ENCODE peak calls at places on chromosomes 12 and 14, in four cellular contexts. One of them, this sample, is unnamed.

GRCh38 chr14:104894331-104895206 is 29.5 kb downstream of the CEP170B start:
- DNase-seq in substantia nigra: no peak
- DNase-seq in tibial artery: peak; percentile 60
- DNase-seq in aorta: no peak
- DNase-seq in this sample: peak; percentile 14

GRCh38 chr14:85437143-85437542 is 92.8 kb upstream of the FLRT2 start:
- DNase-seq in tibial artery: no peak
- DNase-seq in substantia nigra: no peak
- DNase-seq in aorta: no peak
- DNase-seq in this sample: no peak

GRCh38 chr12:80356092-80356491 is 87.9 kb upstream of the PTPRQ start:
- DNase-seq in tibial artery: no peak
- DNase-seq in substantia nigra: no peak
- DNase-seq in aorta: no peak
- DNase-seq in this sample: no peak

GRCh38 chr12:14410841-14411569 is 45.5 kb downstream of the ATF7IP start:
- DNase-seq in substantia nigra: no peak
- DNase-seq in tibial artery: no peak
- DNase-seq in aorta: no peak
- DNase-seq in this sample: no peak

GRCh38 chr12:110093631-110094311 is 30.4 kb upstream of the IFT81 start:
- DNase-seq in substantia nigra: no peak
- DNase-seq in aorta: no peak
- DNase-seq in tibial artery: no peak
- DNase-seq in this sample: no peak

GRCh38 chr12:100208834-100209233 is 8.2 kb downstream of the ACTR6 start:
- DNase-seq in substantia nigra: no peak
- DNase-seq in aorta: no peak
- DNase-seq in tibial artery: peak; percentile 15
- DNase-seq in this sample: no peak

GRCh38 chr12:95473440-95473946 is 459 bp upstream of the METAP2 start:
- DNase-seq in tibial artery: peak; percentile 66
- DNase-seq in substantia nigra: peak; percentile 12
- DNase-seq in aorta: peak; percentile 49
- DNase-seq in this sample: no peak

GRCh38 chr12:89167986-89168385 is 184.3 kb downstream of the DUSP6 start:
- DNase-seq in tibial artery: no peak
- DNase-seq in substantia nigra: no peak
- DNase-seq in aorta: no peak
- DNase-seq in this sample: no peak

GRCh38 chr14:25094171-25094907 is 44.4 kb upstream of the STXBP6 start:
- DNase-seq in substantia nigra: no peak
- DNase-seq in tibial artery: no peak
- DNase-seq in aorta: no peak
- DNase-seq in this sample: no peak

GRCh38 chr12:20144341-20144740 is 224.0 kb upstream of the PDE3A start:
- DNase-seq in aorta: no peak
- DNase-seq in tibial artery: no peak
- DNase-seq in substantia nigra: no peak
- DNase-seq in this sample: no peak

GRCh38 chr12:15962760-15963159 is 51.6 kb downstream of the DERA start:
- DNase-seq in substantia nigra: no peak
- DNase-seq in tibial artery: no peak
- DNase-seq in aorta: no peak
- DNase-seq in this sample: no peak

GRCh38 chr12:52561880-52562449 is 9.0 kb upstream of the KRT71 start:
- DNase-seq in aorta: no peak
- DNase-seq in substantia nigra: no peak
- DNase-seq in tibial artery: no peak
- DNase-seq in this sample: no peak

GRCh38 chr12:78442454-78442801 is 422.1 kb upstream of the SYT1 start:
- DNase-seq in aorta: no peak
- DNase-seq in substantia nigra: no peak
- DNase-seq in tibial artery: no peak
- DNase-seq in this sample: no peak

GRCh38 chr14:22594156-22594716 is 3.9 kb upstream of the ABHD4 start:
- DNase-seq in substantia nigra: no peak
- DNase-seq in aorta: no peak
- DNase-seq in tibial artery: no peak
- DNase-seq in this sample: no peak

GRCh38 chr12:512933-513332 is 53.2 kb downstream of the B4GALNT3 start:
- DNase-seq in aorta: no peak
- DNase-seq in substantia nigra: no peak
- DNase-seq in tibial artery: no peak
- DNase-seq in this sample: no peak

This sample was measured in left ventricle myocardium inferior.